ENCODE peak calls at places on chromosomes 2 and 18, in four cellular contexts. X, P, I and F are unnamed samples.

GRCh38 chr18:1412660-1413659 is 508.3 kb downstream of the ADCYAP1 start:
- DNase-seq in X (no peak), P (no peak), I (no peak), F (no peak)

GRCh38 chr2:231680992-231681852 is 27.1 kb upstream of the PTMA start:
- DNase-seq in X (peak), P (peak), I (no peak), F (peak)

GRCh38 chr2:23603581-23603980 is 218.6 kb downstream of the KLHL29 start:
- DNase-seq in X (no peak), P (no peak), I (no peak), F (no peak)

GRCh38 chr2:98548920-98549818 is 59.1 kb downstream of the COA5 start:
- DNase-seq in X (no peak), P (no peak), I (no peak), F (peak)

GRCh38 chr2:182038579-182038978 is 52.9 kb downstream of the PPP1R1C start:
- DNase-seq in X (no peak), P (no peak), I (peak), F (no peak)

GRCh38 chr2:237434916-237435315 is 21.0 kb upstream of the COL6A3 start:
- DNase-seq in X (no peak), P (peak), I (no peak), F (no peak)

GRCh38 chr18:39951321-39951720 is 2003.7 kb upstream of the PIK3C3 start:
- DNase-seq in X (no peak), P (no peak), I (no peak), F (no peak)

GRCh38 chr18:51491678-51492372 is 294.3 kb upstream of the MEX3C start:
- DNase-seq in X (no peak), P (no peak), I (no peak), F (no peak)

GRCh38 chr2:105814291-105814940 is 69.7 kb downstream of the NCK2 start:
- DNase-seq in X (no peak), P (no peak), I (no peak), F (no peak)

GRCh38 chr2:60764736-60765534 is 8.9 kb downstream of the PAPOLG start:
- DNase-seq in X (no peak), P (no peak), I (no peak), F (no peak)

GRCh38 chr2:72010647-72011355 is 136.9 kb downstream of the CYP26B1 start:
- DNase-seq in X (no peak), P (peak), I (no peak), F (no peak)